ENCODE peak calls at places on chromosomes 13 and 19, in eight cellular contexts. T, Z, A, H, V, I, S and Y are unnamed samples.

GRCh38 chr19:14347999-14348889 is 33.0 kb upstream of the ADGRE5 start:
- DNase-seq in T (peak; percentile 77), Z (peak; percentile 90), A (peak; percentile 72), H (peak; percentile 77), V (peak; percentile 61), I (peak; percentile 60), S (no peak), Y (peak; percentile 53)

GRCh38 chr13:30805603-30806011 is 70.3 kb downstream of the ALOX5AP start:
- DNase-seq in T (peak; percentile 68), Z (no peak), A (no peak), H (no peak), V (peak; percentile 78), I (no peak), S (no peak), Y (no peak)

GRCh38 chr13:60000986-60001385 is 162.7 kb downstream of the DIAPH3 start:
- DNase-seq in T (no peak), Z (no peak), A (peak; percentile 23), H (no peak), V (no peak), I (no peak), S (no peak), Y (no peak)

GRCh38 chr13:52852444-52852843 is 4.0 kb upstream of the PCDH8 start:
- DNase-seq in T (no peak), Z (no peak), A (no peak), H (no peak), V (no peak), I (no peak), S (no peak), Y (no peak)

GRCh38 chr19:55276720-55277430 is 3.0 kb downstream of the HSPBP1 start:
- DNase-seq in T (no peak), Z (no peak), A (no peak), H (no peak), V (no peak), I (no peak), S (no peak), Y (no peak)

GRCh38 chr13:48043789-48044503 is 6.4 kb downstream of the NUDT15 start:
- DNase-seq in T (no peak), Z (no peak), A (no peak), H (no peak), V (peak; percentile 73), I (no peak), S (peak; percentile 35), Y (peak; percentile 82)

GRCh38 chr13:50684366-50684765 is 159.1 kb downstream of the DLEU7 start:
- DNase-seq in T (no peak), Z (no peak), A (peak; percentile 26), H (no peak), V (no peak), I (no peak), S (no peak), Y (no peak)

GRCh38 chr19:8307400-8307964 is 676 bp downstream of the CD320 start:
- DNase-seq in T (peak; percentile 63), Z (peak; percentile 68), A (peak; percentile 25), H (peak; percentile 59), V (no peak), I (no peak), S (no peak), Y (no peak)

GRCh38 chr13:50955807-50956206 is 46.2 kb downstream of the RNASEH2B start:
- DNase-seq in T (no peak), Z (no peak), A (no peak), H (no peak), V (no peak), I (no peak), S (no peak), Y (no peak)

GRCh38 chr13:110023729-110024645 is 237.6 kb upstream of the IRS2 start:
- DNase-seq in T (peak; percentile 85), Z (no peak), A (no peak), H (peak; percentile 82), V (peak; percentile 89), I (no peak), S (no peak), Y (peak; percentile 93)

GRCh38 chr13:49669735-49670309 is 21.5 kb downstream of the EBPL start:
- DNase-seq in T (peak; percentile 73), Z (peak; percentile 83), A (peak; percentile 75), H (no peak), V (peak; percentile 78), I (peak; percentile 28), S (peak; percentile 56), Y (peak; percentile 81)

GRCh38 chr13:80379245-80379644 is 38.3 kb upstream of the SPRY2 start:
- DNase-seq in T (no peak), Z (no peak), A (no peak), H (no peak), V (peak; percentile 52), I (no peak), S (peak; percentile 61), Y (peak; percentile 54)

GRCh38 chr13:104114111-104114510 is 1047.9 kb upstream of the SLC10A2 start:
- DNase-seq in T (no peak), Z (no peak), A (no peak), H (no peak), V (peak; percentile 69), I (no peak), S (no peak), Y (peak; percentile 76)

GRCh38 chr19:55336101-55336500 is 3.6 kb upstream of the KMT5C start:
- DNase-seq in T (no peak), Z (no peak), A (no peak), H (no peak), V (no peak), I (no peak), S (no peak), Y (no peak)

GRCh38 chr19:30001794-30002193 is 59.8 kb downstream of the URI1 start:
- DNase-seq in T (no peak), Z (no peak), A (no peak), H (no peak), V (peak; percentile 20), I (no peak), S (peak; percentile 4), Y (peak; percentile 79)

GRCh38 chr19:31913103-31913710 is 432.2 kb upstream of the ZNF507 start:
- DNase-seq in T (no peak), Z (no peak), A (no peak), H (no peak), V (no peak), I (no peak), S (no peak), Y (no peak)

GRCh38 chr13:55345197-55345596 is 1795.5 kb upstream of the PRR20A start:
- DNase-seq in T (no peak), Z (no peak), A (no peak), H (no peak), V (no peak), I (no peak), S (no peak), Y (no peak)

GRCh38 chr19:4122480-4122879 is 1.4 kb downstream of the MAP2K2 start:
- DNase-seq in T (no peak), Z (no peak), A (no peak), H (no peak), V (no peak), I (no peak), S (no peak), Y (no peak)

GRCh38 chr19:4121815-4122214 is 2.1 kb downstream of the MAP2K2 start:
- DNase-seq in T (no peak), Z (no peak), A (no peak), H (no peak), V (no peak), I (no peak), S (no peak), Y (no peak)

GRCh38 chr19:4124638-4125037 is 716 bp upstream of the MAP2K2 start:
- DNase-seq in T (no peak), Z (no peak), A (no peak), H (no peak), V (no peak), I (no peak), S (no peak), Y (no peak)

GRCh38 chr19:4120933-4121612 is 2.8 kb downstream of the MAP2K2 start:
- DNase-seq in T (no peak), Z (no peak), A (no peak), H (no peak), V (no peak), I (no peak), S (no peak), Y (no peak)

GRCh38 chr19:4123615-4124568 is at the start of gene MAP2K2:
- DNase-seq in T (peak; percentile 98), Z (peak; percentile 97), A (peak; percentile 95), H (peak; percentile 95), V (peak; percentile 94), I (peak; percentile 94), S (peak; percentile 74), Y (peak; percentile 91)
- TF ChIP-seq CTCF in T (no peak), Z (peak; percentile 33), A (no peak), H (peak; percentile 19), V (no peak), I (no peak), S (no peak), Y (no peak)

GRCh38 chr13:113448545-113448884 is 4.8 kb downstream of the ADPRHL1 start:
- DNase-seq in T (peak; percentile 44), Z (peak; percentile 62), A (peak; percentile 61), H (peak; percentile 37), V (no peak), I (no peak), S (no peak), Y (no peak)
- H3K4me3 ChIP-seq in T (no peak overlapping the region), Z (no peak overlapping the region), A (no peak overlapping the region), H (no peak overlapping the region), V (no peak overlapping the region), I (no peak overlapping the region), S (no peak overlapping the region), Y (no peak overlapping the region)

GRCh38 chr19:49423985-49424303 is 703 bp upstream of the PTH2 start:
- DNase-seq in T (no peak), Z (no peak), A (no peak), H (no peak), V (no peak), I (no peak), S (no peak), Y (no peak)

GRCh38 chr19:49421878-49422202 is 1.4 kb downstream of the PTH2 start:
- DNase-seq in T (no peak), Z (no peak), A (no peak), H (no peak), V (no peak), I (no peak), S (no peak), Y (no peak)

GRCh38 chr19:49423278-49423984 is at the start of gene PTH2:
- DNase-seq in T (no peak), Z (no peak), A (no peak), H (no peak), V (no peak), I (no peak), S (no peak), Y (no peak)

GRCh38 chr19:49421039-49421877 is 2.0 kb downstream of the PTH2 start:
- DNase-seq in T (no peak), Z (peak; percentile 99), A (peak; percentile 66), H (peak; percentile 68), V (peak; percentile 75), I (peak; percentile 34), S (peak; percentile 49), Y (peak; percentile 55)

GRCh38 chr19:49422407-49423277 is 599 bp downstream of the PTH2 start:
- DNase-seq in T (no peak), Z (peak; percentile 93), A (peak; percentile 29), H (no peak), V (no peak), I (peak; percentile 51), S (no peak), Y (peak; percentile 20)
- TF ChIP-seq CTCF in T (no peak), Z (peak; percentile 79), A (no peak), H (peak; percentile 25), V (peak; percentile 32), I (peak; percentile 54), S (peak; percentile 32), Y (peak; percentile 39)

DNA sequence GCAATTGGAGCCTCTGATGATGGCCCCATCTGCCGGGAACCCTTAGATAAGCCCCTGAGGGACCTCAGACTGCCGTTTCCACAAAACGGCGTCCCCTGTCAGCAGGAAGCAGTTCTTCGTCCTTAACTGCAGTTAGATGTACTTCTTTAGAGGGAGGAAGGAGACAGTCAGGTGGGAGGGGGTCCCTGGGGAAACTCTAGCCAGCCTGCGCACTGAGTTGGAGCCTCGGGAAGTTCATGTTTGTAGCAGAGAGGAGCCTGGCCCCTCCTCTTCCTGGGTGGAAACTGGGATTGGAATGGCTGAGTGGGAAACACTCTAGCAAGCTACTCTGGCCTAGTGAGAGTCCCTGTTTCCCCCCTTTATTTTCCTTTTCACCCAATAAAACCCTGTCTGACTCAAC is 612.4 kb downstream of the PCDH9 start:
- DNase-seq in T (no peak), Z (no peak), A (no peak), H (no peak), V (no peak), I (no peak), S (no peak), Y (no peak)
- H3K4me3 ChIP-seq in T (no peak overlapping the region), Z (no peak overlapping the region), A (no peak overlapping the region), H (no peak overlapping the region), V (no peak overlapping the region), I (no peak overlapping the region), S (no peak overlapping the region), Y (no peak overlapping the region)